ENCODE peak calls at places on chromosome 1, in six cellular contexts. B is left lobe of liver, S is NCI-H1930, E is EH, O is amniotic stem cell, I is NCI-H748 treated with DMSO at 0.1 percent for 48 hours. W is an unnamed sample.
A peak's percentile ranks its signal among the peaks of the same experiment; 100 is the strongest.

GRCh38 chr1:241600496-241600901 is 39.7 kb downstream of the CHML start:
- DNase-seq in O (no peak), E (peak; percentile 84), S (no peak), B (no peak), I (no peak), W (no peak)

GRCh38 chr1:932776-933602 is 9.3 kb downstream of the SAMD11 start:
- DNase-seq in B (no peak), O (no peak), E (no peak), I (no peak), S (no peak), W (no peak)

GRCh38 chr1:90393025-90393424 is 324.1 kb downstream of the BARHL2 start:
- DNase-seq in B (no peak), E (peak; percentile 7), I (no peak), S (no peak), O (no peak), W (no peak)

GRCh38 chr1:172499636-172500141 is 33.3 kb upstream of the SUCO start:
- DNase-seq in I (no peak), B (peak; percentile 57), O (no peak), E (peak; percentile 3), S (no peak), W (no peak)

GRCh38 chr1:226846801-226847200 is 23.6 kb upstream of the PSEN2 start:
- DNase-seq in B (no peak), O (no peak), E (peak; percentile 57), S (no peak), I (no peak), W (no peak)

GRCh38 chr1:154431586-154432373 is 26.6 kb downstream of the IL6R start:
- DNase-seq in S (no peak), O (no peak), I (no peak), E (peak; percentile 92), B (no peak), W (peak; percentile 35)

GRCh38 chr1:45769261-45769932 is 18.9 kb upstream of the IPP start:
- DNase-seq in I (no peak), E (peak; percentile 46), B (no peak), O (no peak), S (no peak), W (no peak)

GRCh38 chr1:245290836-245291235 is 136.1 kb downstream of the KIF26B start:
- DNase-seq in S (no peak), B (no peak), E (no peak), I (no peak), O (no peak), W (no peak)

GRCh38 chr1:183476081-183476480 is 3.8 kb downstream of the SMG7 start:
- DNase-seq in S (no peak), I (no peak), O (no peak), B (no peak), E (no peak), W (no peak)

GRCh38 chr1:6727535-6727934 is 25.9 kb upstream of the DNAJC11 start:
- DNase-seq in S (peak; percentile 24), B (peak; percentile 49), E (peak; percentile 62), O (peak; percentile 13), I (peak; percentile 4), W (peak; percentile 71)

GRCh38 chr1:27581823-27582243 is 22.1 kb downstream of the AHDC1 start:
- DNase-seq in S (no peak), O (no peak), I (no peak), E (no peak), B (peak; percentile 88), W (no peak)

GRCh38 chr1:232635778-232636356 is 5.9 kb upstream of the SIPA1L2 start:
- DNase-seq in I (peak; percentile 53), E (peak; percentile 58), S (peak; percentile 37), B (no peak), O (peak; percentile 27), W (peak; percentile 59)

GRCh38 chr1:217881607-217882332 is 250.6 kb downstream of the SPATA17 start:
- DNase-seq in O (no peak), E (no peak), S (no peak), I (no peak), B (no peak), W (no peak)

GRCh38 chr1:86507935-86508582 is 38.8 kb upstream of the CLCA4 start:
- DNase-seq in E (peak; percentile 54), B (no peak), I (no peak), O (no peak), S (no peak), W (peak; percentile 28)